ENCODE peak calls at places on chromosomes 4 and X, in four cellular contexts. Y is lung, J is left lung, M is pancreas. L is an unnamed sample.
A peak's percentile ranks its signal among the peaks of the same experiment; 100 is the strongest.

GRCh38 chrX:74797338-74797887 is 127.8 kb downstream of the NEXMIF start:
- DNase-seq in J (no peak), Y (no peak), M (no peak), L (no peak)

GRCh38 chrX:139544591-139544990 is 14.1 kb downstream of the F9 start:
- DNase-seq in M (no peak), J (no peak), Y (no peak), L (no peak)

GRCh38 chrX:97743014-97743413 is 859.3 kb downstream of the RPA4 start:
- DNase-seq in M (no peak), J (no peak), Y (no peak), L (no peak)

GRCh38 chr4:127601029-127601428 is 31.7 kb upstream of the INTU start:
- DNase-seq in Y (no peak), J (no peak), M (no peak), L (no peak)

GRCh38 chr4:163447481-163447880 is 26.1 kb downstream of the TKTL2 start:
- DNase-seq in Y (no peak), M (no peak), J (no peak), L (no peak)

GRCh38 chr4:52423967-52424366 is 235.1 kb downstream of the USP46 start:
- DNase-seq in J (no peak), Y (no peak), M (no peak), L (no peak)

GRCh38 chr4:123408471-123409084 is 12.0 kb downstream of the SPRY1 start:
- DNase-seq in M (no peak), Y (no peak), J (no peak), L (no peak)

GRCh38 chrX:110143454-110144210 is 140.7 kb downstream of the TMEM164 start:
- DNase-seq in M (no peak), Y (no peak), J (no peak), L (no peak)

GRCh38 chr4:22573198-22573597 is 57.3 kb upstream of the ADGRA3 start:
- DNase-seq in M (peak; percentile 59), Y (peak; percentile 59), J (peak; percentile 39), L (no peak)

GRCh38 chrX:139795196-139795595 is 87.2 kb upstream of the MCF2 start:
- DNase-seq in M (no peak), J (no peak), Y (no peak), L (no peak)

GRCh38 chrX:11381464-11381863 is 88.3 kb downstream of the AMELX start:
- DNase-seq in J (no peak), M (no peak), Y (no peak), L (no peak)

GRCh38 chrX:142001934-142002333 is 98.2 kb downstream of the MAGEC1 start:
- DNase-seq in J (no peak), Y (no peak), M (no peak), L (no peak)

GRCh38 chr4:118289794-118290193 is 63.0 kb downstream of the PRSS12 start:
- DNase-seq in M (no peak), J (no peak), Y (no peak), L (no peak)

GRCh38 chrX:150362599-150363481 is at the start of gene MAMLD1:
- DNase-seq in J (peak; percentile 73), M (peak; percentile 62), Y (peak; percentile 68), L (no peak)

GRCh38 chr4:164251257-164251656 is 502.7 kb upstream of the SMIM31 start:
- DNase-seq in J (no peak), Y (no peak), M (no peak), L (no peak)

GRCh38 chr4:139643042-139643895 is 22.4 kb upstream of the MGST2 start:
- DNase-seq in Y (no peak), M (no peak), J (no peak), L (no peak)

GRCh38 chrX:107659768-107660167 is 31.5 kb downstream of the PRPS1 start:
- DNase-seq in Y (no peak), J (no peak), M (no peak), L (no peak)

GRCh38 chrX:155216940-155217450 is 735 bp downstream of the VBP1 start:
- DNase-seq in J (no peak), Y (no peak), M (no peak), L (no peak)

GRCh38 chr4:8399298-8399697 is 41.2 kb downstream of the ACOX3 start:
- DNase-seq in Y (no peak), M (no peak), J (no peak), L (no peak)

GRCh38 chr4:133058701-133059100 is 90.4 kb upstream of the PCDH10 start:
- DNase-seq in J (no peak), M (no peak), Y (no peak), L (no peak)

GRCh38 chrX:47278684-47279083 is 45.9 kb downstream of the USP11 start:
- DNase-seq in J (no peak), Y (no peak), M (no peak), L (no peak)

GRCh38 chrX:152177497-152178269 is 39.3 kb upstream of the MAGEA10 start:
- DNase-seq in M (no peak), Y (no peak), J (no peak), L (no peak)

GRCh38 chr4:88843067-88843723 is 145.6 kb upstream of the NAP1L5 start:
- DNase-seq in Y (no peak), J (no peak), M (no peak), L (no peak)

GRCh38 chr4:113355550-113356371 is 306.3 kb downstream of the ANK2 start:
- DNase-seq in J (peak; percentile 47), M (no peak), Y (no peak), L (no peak)

GRCh38 chr4:39706829-39707511 is 9.0 kb downstream of the UBE2K start:
- DNase-seq in Y (no peak), J (no peak), M (no peak), L (no peak)

GRCh38 chr4:26779674-26780073 is 81.0 kb upstream of the STIM2 start:
- DNase-seq in M (no peak), J (no peak), Y (no peak), L (peak; percentile 90)

GRCh38 chr4:14783011-14783877 is 219.0 kb upstream of the CPEB2 start:
- DNase-seq in J (no peak), Y (no peak), M (no peak), L (peak; percentile 76)

GRCh38 chr4:118352843-118353373 is at the start of gene PRSS12:
- DNase-seq in M (peak; percentile 87), J (peak; percentile 64), Y (peak; percentile 75), L (peak; percentile 77)

GRCh38 chr4:8726344-8726851 is 133.8 kb downstream of the CPZ start:
- DNase-seq in M (no peak), J (no peak), Y (no peak), L (no peak)

GRCh38 chr4:186021461-186022167 is 47.3 kb upstream of the TLR3 start:
- DNase-seq in M (no peak), Y (no peak), J (no peak), L (no peak)
- H3K4me3 ChIP-seq in M (no peak overlapping the region), Y (no peak overlapping the region), J (no peak overlapping the region), L (no peak overlapping the region)

GRCh38 chr4:5933996-5934831 is 41.3 kb upstream of the CRMP1 start:
- DNase-seq in Y (no peak), M (no peak), J (no peak), L (no peak)

GRCh38 chr4:5930456-5930855 is 37.6 kb upstream of the CRMP1 start:
- DNase-seq in Y (no peak), M (no peak), J (no peak), L (no peak)

GRCh38 chr4:5932021-5932553 is 39.2 kb upstream of the CRMP1 start:
- DNase-seq in J (no peak), M (no peak), Y (no peak), L (no peak)

GRCh38 chr4:5928241-5928640 is 35.4 kb upstream of the CRMP1 start:
- DNase-seq in J (no peak), M (no peak), Y (no peak), L (no peak)

GRCh38 chr4:5931526-5931925 is 38.6 kb upstream of the CRMP1 start:
- DNase-seq in Y (no peak), J (no peak), M (no peak), L (no peak)
- H3K4me1 ChIP-seq in Y (no peaks in the 10 kb centered on the region), J (no peaks in the 10 kb centered on the region), M (no peaks in the 10 kb centered on the region), L (no peaks in the 10 kb centered on the region)

DNA sequence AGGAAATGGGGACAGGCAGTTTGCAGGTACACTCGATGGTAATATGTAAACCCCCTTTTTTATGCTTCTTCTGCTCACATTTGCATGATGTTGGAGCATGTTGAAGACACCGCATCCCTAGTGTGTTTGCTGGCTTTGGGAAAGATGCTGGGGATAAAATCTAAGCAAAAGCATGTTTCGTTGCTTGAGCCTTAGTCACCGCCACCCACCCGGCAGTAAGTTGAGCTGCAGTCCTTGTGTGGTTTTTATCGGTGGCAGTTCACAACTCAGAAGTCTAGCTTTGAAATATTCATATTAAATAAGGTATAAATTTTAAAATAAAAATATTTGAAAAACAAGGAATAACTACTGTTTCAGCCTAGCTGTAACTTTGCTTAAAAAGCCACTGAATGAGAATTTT is 21.7 kb upstream of the MND1 start:
- DNase-seq in Y (no peak), M (no peak), J (no peak), L (no peak)
- H3K27me3 ChIP-seq in Y (no peaks in the 10 kb centered on the region), M (no peaks in the 10 kb centered on the region), J (no peaks in the 10 kb centered on the region), L (no peaks in the 10 kb centered on the region)

GRCh38 chrX:49212209-49212608 is 12.2 kb upstream of the SYP start:
- DNase-seq in Y (no peak), J (no peak), M (no peak), L (no peak)
- H3K4me3 ChIP-seq in Y (no peak overlapping the region), J (no peak overlapping the region), M (no peak overlapping the region), L (no peak overlapping the region)

DNA sequence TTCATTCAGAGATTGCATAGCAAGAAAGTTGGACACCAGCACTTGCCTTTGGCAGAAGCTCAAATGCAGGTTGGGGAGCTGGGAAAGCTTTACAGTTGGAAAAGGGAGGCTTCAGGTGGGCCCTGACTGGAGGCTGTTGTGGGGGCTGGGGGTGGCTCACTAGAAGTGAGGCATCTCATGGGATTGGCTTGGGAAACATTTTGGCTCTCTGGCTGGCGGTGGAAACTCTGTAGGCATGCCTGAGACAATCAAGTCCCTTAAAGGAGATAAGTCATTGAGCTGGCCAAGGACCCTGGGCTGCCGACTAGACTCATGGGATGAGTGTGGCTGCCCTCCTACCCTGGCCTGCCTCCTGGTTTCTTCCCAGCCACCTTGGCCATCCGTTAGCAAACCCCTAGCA is 31.4 kb upstream of the STS start:
- DNase-seq in J (no peak), M (no peak), Y (no peak), L (no peak)
- H3K4me1 ChIP-seq in J (peaks cover 11% of the 10 kb centered on the region), M (peaks cover 21% of the 10 kb centered on the region), Y (peaks cover 4% of the 10 kb centered on the region), L (peaks cover 9% of the 10 kb centered on the region)

DNA sequence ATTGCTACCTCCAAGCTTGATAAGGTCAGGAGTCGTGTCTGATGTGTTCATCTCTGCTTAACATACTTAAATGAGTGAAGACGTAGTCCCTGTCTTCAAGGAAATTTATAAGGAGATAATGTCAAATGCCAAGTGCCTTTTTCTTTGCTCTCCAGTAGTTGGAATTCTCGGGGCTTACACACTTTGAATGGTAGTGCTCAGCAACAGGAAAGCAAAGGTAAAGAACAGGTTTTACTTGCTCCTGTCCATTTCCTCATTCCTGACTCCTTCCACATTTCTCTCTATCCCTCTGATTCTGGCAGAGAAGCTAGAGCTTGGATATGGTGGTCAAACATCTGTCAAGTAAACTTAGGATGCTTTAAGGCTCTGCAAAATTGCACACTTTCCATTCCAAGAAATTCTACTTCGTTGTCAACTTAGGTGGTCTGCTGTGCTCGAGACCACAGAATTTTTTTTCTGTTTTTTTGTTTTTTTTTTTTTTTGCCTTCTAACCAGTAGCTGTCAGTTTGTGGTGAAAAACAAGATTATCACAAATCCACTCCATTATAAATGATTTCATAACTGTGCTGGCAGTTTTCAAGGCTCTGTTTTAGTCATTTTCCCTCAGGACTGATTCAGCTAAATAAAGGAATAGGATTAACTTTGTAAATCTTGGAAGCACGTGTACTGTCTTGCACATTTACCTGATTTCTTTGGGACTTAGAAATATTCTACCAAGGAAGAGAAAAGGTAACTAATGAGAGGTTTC is 180.8 kb upstream of the ANXA3 start:
- DNase-seq in Y (no peak), J (no peak), M (no peak), L (no peak)
- H3K27me3 ChIP-seq in Y (no peaks in the 10 kb centered on the region), J (no peaks in the 10 kb centered on the region), M (no peaks in the 10 kb centered on the region), L (no peaks in the 10 kb centered on the region)

GRCh38 chrX:71285929-71286328 is 2.5 kb downstream of the NONO start:
- DNase-seq in Y (no peak), M (no peak), J (no peak), L (no peak)
- H3K4me3 ChIP-seq in Y (no peak overlapping the region), M (no peak overlapping the region), J (no peak overlapping the region), L (peak overlapping the region; percentile 48)

GRCh38 chr4:23932186-23932585 is 42.3 kb upstream of the PPARGC1A start:
- DNase-seq in M (no peak), Y (no peak), J (no peak), L (no peak)
- H3K4me1 ChIP-seq in M (no peaks in the 10 kb centered on the region), Y (peaks cover 2% of the 10 kb centered on the region), J (peaks cover 6% of the 10 kb centered on the region), L (no peaks in the 10 kb centered on the region)

L was measured in RWPE2.